ENCODE peak calls at places on chromosomes 11 and 22, in six cellular contexts. One of them, this sample, is unnamed.

GRCh38 chr11:704189-704798 is 1.7 kb upstream of the EPS8L2 start:
- DNase-seq in lower lobe of right lung: no peak
- DNase-seq in activated CD4-positive, CD25-positive, alpha-beta regulatory T cell: no peak
- DNase-seq in activated CD4-positive, alpha-beta T cell treated with anti-CD3 and anti-CD28 coated beads, Interleukin-2, amount 50 U/mL, for 1 hour: no peak
- DNase-seq in EL: no peak
- DNase-seq in myocyte: no peak
- DNase-seq in this sample: no peak

GRCh38 chr11:17917556-17917955 is 95.3 kb downstream of the SERGEF start:
- DNase-seq in myocyte: no peak
- DNase-seq in activated CD4-positive, CD25-positive, alpha-beta regulatory T cell: no peak
- DNase-seq in lower lobe of right lung: no peak
- DNase-seq in activated CD4-positive, alpha-beta T cell treated with anti-CD3 and anti-CD28 coated beads, Interleukin-2, amount 50 U/mL, for 1 hour: no peak
- DNase-seq in EL: no peak
- DNase-seq in this sample: no peak

GRCh38 chr11:16469968-16470367 is 113.6 kb upstream of the SOX6 start:
- DNase-seq in myocyte: no peak
- DNase-seq in activated CD4-positive, CD25-positive, alpha-beta regulatory T cell: no peak
- DNase-seq in lower lobe of right lung: no peak
- DNase-seq in activated CD4-positive, alpha-beta T cell treated with anti-CD3 and anti-CD28 coated beads, Interleukin-2, amount 50 U/mL, for 1 hour: no peak
- DNase-seq in EL: peak
- DNase-seq in this sample: no peak

GRCh38 chr11:46160100-46160499 is 38.8 kb upstream of the PHF21A start:
- DNase-seq in EL: no peak
- DNase-seq in myocyte: peak
- DNase-seq in lower lobe of right lung: no peak
- DNase-seq in activated CD4-positive, alpha-beta T cell treated with anti-CD3 and anti-CD28 coated beads, Interleukin-2, amount 50 U/mL, for 1 hour: no peak
- DNase-seq in activated CD4-positive, CD25-positive, alpha-beta regulatory T cell: no peak
- DNase-seq in this sample: no peak

GRCh38 chr22:41052661-41053490 is 39.5 kb upstream of the EP300 start:
- DNase-seq in activated CD4-positive, alpha-beta T cell treated with anti-CD3 and anti-CD28 coated beads, Interleukin-2, amount 50 U/mL, for 1 hour: no peak
- DNase-seq in activated CD4-positive, CD25-positive, alpha-beta regulatory T cell: no peak
- DNase-seq in myocyte: no peak
- DNase-seq in EL: peak
- DNase-seq in lower lobe of right lung: no peak
- DNase-seq in this sample: no peak

GRCh38 chr11:79400717-79401330 is 40.0 kb downstream of the TENM4 start:
- DNase-seq in activated CD4-positive, CD25-positive, alpha-beta regulatory T cell: no peak
- DNase-seq in myocyte: peak
- DNase-seq in EL: peak
- DNase-seq in lower lobe of right lung: peak
- DNase-seq in activated CD4-positive, alpha-beta T cell treated with anti-CD3 and anti-CD28 coated beads, Interleukin-2, amount 50 U/mL, for 1 hour: no peak
- DNase-seq in this sample: peak

GRCh38 chr11:19644316-19644715 is 68.3 kb upstream of the NAV2 start:
- DNase-seq in myocyte: peak
- DNase-seq in EL: no peak
- DNase-seq in activated CD4-positive, alpha-beta T cell treated with anti-CD3 and anti-CD28 coated beads, Interleukin-2, amount 50 U/mL, for 1 hour: no peak
- DNase-seq in activated CD4-positive, CD25-positive, alpha-beta regulatory T cell: no peak
- DNase-seq in lower lobe of right lung: no peak
- DNase-seq in this sample: no peak

GRCh38 chr11:75031771-75032549 is 43.2 kb downstream of the NEU3 start:
- DNase-seq in lower lobe of right lung: peak
- DNase-seq in EL: peak
- DNase-seq in activated CD4-positive, CD25-positive, alpha-beta regulatory T cell: peak
- DNase-seq in myocyte: peak
- DNase-seq in activated CD4-positive, alpha-beta T cell treated with anti-CD3 and anti-CD28 coated beads, Interleukin-2, amount 50 U/mL, for 1 hour: peak
- DNase-seq in this sample: peak

GRCh38 chr11:20158597-20159257 is 1.5 kb downstream of the DBX1 start:
- DNase-seq in lower lobe of right lung: peak
- DNase-seq in activated CD4-positive, alpha-beta T cell treated with anti-CD3 and anti-CD28 coated beads, Interleukin-2, amount 50 U/mL, for 1 hour: no peak
- DNase-seq in myocyte: peak
- DNase-seq in activated CD4-positive, CD25-positive, alpha-beta regulatory T cell: no peak
- DNase-seq in EL: peak
- DNase-seq in this sample: peak

GRCh38 chr11:11464555-11464954 is 111.5 kb upstream of the CSNK2A3 start:
- DNase-seq in activated CD4-positive, alpha-beta T cell treated with anti-CD3 and anti-CD28 coated beads, Interleukin-2, amount 50 U/mL, for 1 hour: no peak
- DNase-seq in activated CD4-positive, CD25-positive, alpha-beta regulatory T cell: no peak
- DNase-seq in lower lobe of right lung: no peak
- DNase-seq in myocyte: no peak
- DNase-seq in EL: peak
- DNase-seq in this sample: no peak

GRCh38 chr11:933002-933820 is 7.5 kb downstream of the AP2A2 start:
- DNase-seq in activated CD4-positive, CD25-positive, alpha-beta regulatory T cell: no peak
- DNase-seq in lower lobe of right lung: no peak
- DNase-seq in myocyte: no peak
- DNase-seq in activated CD4-positive, alpha-beta T cell treated with anti-CD3 and anti-CD28 coated beads, Interleukin-2, amount 50 U/mL, for 1 hour: no peak
- DNase-seq in EL: no peak
- DNase-seq in this sample: no peak

GRCh38 chr22:46287873-46288751 is 8.6 kb upstream of the GTSE1 start:
- DNase-seq in activated CD4-positive, CD25-positive, alpha-beta regulatory T cell: no peak
- DNase-seq in activated CD4-positive, alpha-beta T cell treated with anti-CD3 and anti-CD28 coated beads, Interleukin-2, amount 50 U/mL, for 1 hour: no peak
- DNase-seq in EL: no peak
- DNase-seq in lower lobe of right lung: peak
- DNase-seq in myocyte: no peak
- DNase-seq in this sample: peak

This sample was measured in aorta.